ENCODE peak calls at places on chromosomes 7 and 10, in eight cellular contexts. B, N, C, A, F, Q, S and E are unnamed samples.

GRCh38 chr10:86341361-86341811 is 25.2 kb downstream of the GRID1 start:
- DNase-seq in A (no peak), B (no peak), S (no peak), C (no peak), N (no peak), F (peak), Q (no peak), E (no peak)

GRCh38 chr10:119947325-119947724 is 54.8 kb downstream of the SEC23IP start:
- DNase-seq in Q (no peak), S (no peak), B (no peak), N (no peak), A (no peak), F (peak), C (no peak), E (no peak)

GRCh38 chr10:77724820-77725219 is 87.2 kb upstream of the KCNMA1 start:
- DNase-seq in N (no peak), C (no peak), S (no peak), B (no peak), Q (no peak), A (no peak), F (no peak), E (no peak)

GRCh38 chr10:13724484-13724883 is 137.7 kb downstream of the PRPF18 start:
- DNase-seq in A (peak), F (no peak), N (no peak), C (no peak), B (no peak), S (no peak), Q (no peak), E (peak)

GRCh38 chr10:44647473-44647872 is 262.6 kb upstream of the CXCL12 start:
- DNase-seq in N (no peak), F (no peak), B (no peak), Q (no peak), A (no peak), S (no peak), C (no peak), E (no peak)

GRCh38 chr10:60376953-60377352 is 12.7 kb downstream of the ANK3 start:
- DNase-seq in S (no peak), F (no peak), N (no peak), B (no peak), A (no peak), Q (peak), C (no peak), E (no peak)

GRCh38 chr7:6294839-6295238 is 22.4 kb upstream of the CYTH3 start:
- DNase-seq in C (no peak), N (no peak), F (peak), Q (peak), A (no peak), B (no peak), S (no peak), E (no peak)

GRCh38 chr7:120898710-120899499 is 41.0 kb upstream of the TSPAN12 start:
- DNase-seq in F (no peak), C (no peak), N (no peak), A (no peak), S (no peak), B (no peak), Q (no peak), E (no peak)

GRCh38 chr10:71257292-71257997 is 45.1 kb downstream of the UNC5B start:
- DNase-seq in N (no peak), Q (no peak), C (no peak), F (no peak), A (no peak), B (no peak), S (no peak), E (no peak)